ENCODE peak calls at places on chromosomes 1 and 21, in nine cellular contexts. V is choroid plexus epithelial cell; F is activated T-helper 1 cell treated with anti-CD3 and anti-CD28 coated beads, Interleukin-2, amount 50 U/mL, for 16 hours; B is NAMALWA; X is LHCN-M2; C is D341Med; M is OCI-LY7; P is HS-5; E is cardiac muscle cell. G is an unnamed sample.

GRCh38 chr21:32403201-32403701 is 9.3 kb upstream of the EVA1C start:
- DNase-seq in V (peak), F (no peak), B (peak), X (peak), C (peak), M (peak), P (no peak), E (peak), G (peak)

GRCh38 chr1:162136760-162137537 is 67.5 kb downstream of the NOS1AP start:
- DNase-seq in V (peak), F (no peak), B (no peak), X (peak), C (peak), M (no peak), P (peak), E (no peak), G (no peak)

GRCh38 chr1:5720045-5720444 is 272.2 kb downstream of the NPHP4 start:
- DNase-seq in V (no peak), F (no peak), B (no peak), X (no peak), C (no peak), M (no peak), P (no peak), E (no peak), G (no peak)

GRCh38 chr1:209890606-209891330 is 47.2 kb upstream of the SYT14 start:
- DNase-seq in V (peak), F (no peak), B (no peak), X (peak), C (no peak), M (no peak), P (no peak), E (no peak), G (no peak)

GRCh38 chr1:229150518-229150917 is 120.4 kb upstream of the RAB4A start:
- DNase-seq in V (no peak), F (no peak), B (no peak), X (no peak), C (no peak), M (no peak), P (no peak), E (no peak), G (no peak)

GRCh38 chr1:203534526-203534925 is 40.6 kb downstream of the OPTC start:
- DNase-seq in V (peak), F (no peak), B (no peak), X (peak), C (no peak), M (no peak), P (peak), E (no peak), G (no peak)

GRCh38 chr1:153697873-153698647 is 19.6 kb downstream of the NPR1 start:
- DNase-seq in V (peak), F (no peak), B (no peak), X (no peak), C (no peak), M (no peak), P (no peak), E (no peak), G (peak)

GRCh38 chr1:917466-918091 is 6.1 kb upstream of the SAMD11 start:
- DNase-seq in V (no peak), F (no peak), B (no peak), X (no peak), C (no peak), M (no peak), P (no peak), E (no peak), G (no peak)

GRCh38 chr1:184036517-184036949 is 995 bp downstream of the COLGALT2 start:
- DNase-seq in V (no peak), F (no peak), B (no peak), X (peak), C (peak), M (no peak), P (no peak), E (peak), G (no peak)

GRCh38 chr1:54971317-54971791 is 9.1 kb upstream of the TMEM61 start:
- DNase-seq in V (peak), F (no peak), B (peak), X (peak), C (no peak), M (no peak), P (peak), E (no peak), G (peak)

GRCh38 chr1:7366286-7366954 is 404.7 kb upstream of the VAMP3 start:
- DNase-seq in V (peak), F (no peak), B (no peak), X (no peak), C (no peak), M (no peak), P (no peak), E (no peak), G (no peak)

GRCh38 chr1:20322825-20323612 is 32.3 kb downstream of the VWA5B1 start:
- DNase-seq in V (peak), F (peak), B (no peak), X (no peak), C (no peak), M (peak), P (peak), E (no peak), G (peak)

GRCh38 chr1:200653022-200653462 is 16.7 kb downstream of the DDX59 start:
- DNase-seq in V (no peak), F (no peak), B (no peak), X (no peak), C (no peak), M (no peak), P (no peak), E (peak), G (peak)

GRCh38 chr21:29718081-29718815 is 221.5 kb downstream of the GRIK1 start:
- DNase-seq in V (peak), F (no peak), B (no peak), X (peak), C (no peak), M (no peak), P (peak), E (no peak), G (no peak)

GRCh38 chr1:51936531-51936930 is 54.0 kb downstream of the RAB3B start:
- DNase-seq in V (peak), F (no peak), B (no peak), X (peak), C (no peak), M (no peak), P (no peak), E (no peak), G (no peak)

GRCh38 chr1:185969524-185969991 is 235.4 kb downstream of the HMCN1 start:
- DNase-seq in V (no peak), F (no peak), B (no peak), X (no peak), C (no peak), M (no peak), P (no peak), E (no peak), G (no peak)